ENCODE peak calls at places on chromosomes 1 and 21, in nine cellular contexts. A is A549, Q is sigmoid colon, K is stomach, O is HepG2, W is ovary, H is transverse colon, N is tibial nerve, L is GM12878. E is an unnamed sample.

GRCh38 chr21:26171310-26172100 is 935 bp upstream of the APP start:
- DNase-seq in A (no peak), Q (no peak), K (no peak), O (no peak), W (no peak), H (no peak), N (no peak), L (no peak), E (no peak)

GRCh38 chr21:45466330-45467220 is 61.6 kb downstream of the COL18A1 start:
- DNase-seq in A (no peak), Q (peak), K (no peak), O (no peak), W (no peak), H (no peak), N (no peak), L (no peak), E (peak)

GRCh38 chr1:39722495-39722894 is 16.2 kb upstream of the PPIE start:
- DNase-seq in A (peak), Q (no peak), K (no peak), O (no peak), W (no peak), H (no peak), N (no peak), L (no peak), E (no peak)

GRCh38 chr1:98027044-98027443 is 106.2 kb upstream of the DPYD start:
- DNase-seq in A (no peak), Q (no peak), K (no peak), O (no peak), W (no peak), H (no peak), N (no peak), L (no peak), E (no peak)

GRCh38 chr21:46562472-46562871 is 42.4 kb downstream of the S100B start:
- DNase-seq in A (no peak), Q (no peak), K (no peak), O (no peak), W (no peak), H (no peak), N (no peak), L (no peak), E (no peak)

GRCh38 chr1:217605390-217605789 is 25.5 kb downstream of the GPATCH2 start:
- DNase-seq in A (no peak), Q (no peak), K (no peak), O (no peak), W (no peak), H (no peak), N (no peak), L (no peak), E (no peak)

GRCh38 chr1:239387304-239388231 is 1.2 kb downstream of the CHRM3 start:
- DNase-seq in A (peak), Q (no peak), K (peak), O (no peak), W (peak), H (peak), N (no peak), L (no peak), E (no peak)

GRCh38 chr1:204171751-204172178 is 5.6 kb upstream of the REN start:
- DNase-seq in A (peak), Q (no peak), K (no peak), O (peak), W (no peak), H (no peak), N (no peak), L (no peak), E (no peak)

GRCh38 chr1:226650236-226650841 is 88.7 kb downstream of the ITPKB start:
- DNase-seq in A (no peak), Q (no peak), K (no peak), O (no peak), W (no peak), H (no peak), N (no peak), L (no peak), E (no peak)

GRCh38 chr1:12600880-12601633 is 17.0 kb downstream of the DHRS3 start:
- DNase-seq in A (peak), Q (no peak), K (peak), O (peak), W (no peak), H (peak), N (no peak), L (no peak), E (no peak)

GRCh38 chr1:87182611-87183010 is 146.1 kb upstream of the LMO4 start:
- DNase-seq in A (no peak), Q (no peak), K (no peak), O (no peak), W (no peak), H (no peak), N (no peak), L (no peak), E (no peak)

GRCh38 chr1:31871703-31872102 is 55.9 kb upstream of the SPOCD1 start:
- DNase-seq in A (no peak), Q (no peak), K (no peak), O (peak), W (no peak), H (no peak), N (no peak), L (no peak), E (no peak)

GRCh38 chr1:19439464-19440171 is 45.7 kb downstream of the CAPZB start:
- DNase-seq in A (peak), Q (peak), K (no peak), O (no peak), W (peak), H (no peak), N (no peak), L (no peak), E (no peak)

GRCh38 chr1:41870076-41870562 is 48.6 kb downstream of the HIVEP3 start:
- DNase-seq in A (no peak), Q (no peak), K (no peak), O (no peak), W (no peak), H (no peak), N (no peak), L (no peak), E (no peak)

GRCh38 chr1:208031932-208032320 is 121.0 kb upstream of the CD34 start:
- DNase-seq in A (no peak), Q (peak), K (no peak), O (no peak), W (peak), H (no peak), N (no peak), L (no peak), E (no peak)

GRCh38 chr1:165763442-165763841 is 5.2 kb downstream of the TMCO1 start:
- DNase-seq in A (no peak), Q (no peak), K (no peak), O (no peak), W (no peak), H (no peak), N (no peak), L (no peak), E (no peak)

GRCh38 chr21:21232320-21232719 is 234.1 kb downstream of the NCAM2 start:
- DNase-seq in A (no peak), Q (no peak), K (no peak), O (no peak), W (no peak), H (peak), N (no peak), L (no peak), E (no peak)

GRCh38 chr1:203692565-203693470 is 66.2 kb downstream of the ATP2B4 start:
- DNase-seq in A (peak), Q (peak), K (peak), O (no peak), W (peak), H (peak), N (peak), L (no peak), E (peak)

GRCh38 chr21:45641480-45642035 is 2.0 kb upstream of the PCBP3 start:
- DNase-seq in A (no peak), Q (no peak), K (no peak), O (no peak), W (peak), H (no peak), N (no peak), L (no peak), E (no peak)

GRCh38 chr1:4755301-4756183 is 101.1 kb downstream of the AJAP1 start:
- DNase-seq in A (no peak), Q (no peak), K (no peak), O (no peak), W (no peak), H (no peak), N (no peak), L (no peak), E (no peak)

GRCh38 chr1:39187276-39188046 is 17.0 kb upstream of the MACF1 start:
- DNase-seq in A (no peak), Q (no peak), K (no peak), O (no peak), W (no peak), H (no peak), N (no peak), L (no peak), E (no peak)

GRCh38 chr1:233088613-233089012 is 138.2 kb downstream of the NTPCR start:
- DNase-seq in A (no peak), Q (no peak), K (no peak), O (no peak), W (no peak), H (no peak), N (no peak), L (no peak), E (no peak)

GRCh38 chr1:238960071-238960470 is 426.3 kb upstream of the CHRM3 start:
- DNase-seq in A (no peak), Q (no peak), K (no peak), O (no peak), W (peak), H (no peak), N (no peak), L (no peak), E (no peak)

GRCh38 chr1:203625623-203626189 is 926 bp upstream of the ATP2B4 start:
- DNase-seq in A (peak), Q (no peak), K (no peak), O (peak), W (no peak), H (peak), N (no peak), L (peak), E (no peak)

GRCh38 chr1:9728451-9729295 is 77.1 kb downstream of the PIK3CD start:
- DNase-seq in A (no peak), Q (no peak), K (no peak), O (no peak), W (no peak), H (no peak), N (no peak), L (no peak), E (no peak)

GRCh38 chr1:180646093-180646492 is 14.3 kb downstream of the XPR1 start:
- DNase-seq in A (no peak), Q (no peak), K (no peak), O (no peak), W (no peak), H (no peak), N (no peak), L (no peak), E (no peak)

GRCh38 chr1:31199924-31200323 is 39.8 kb downstream of the NKAIN1 start:
- DNase-seq in A (no peak), Q (no peak), K (no peak), O (no peak), W (no peak), H (no peak), N (no peak), L (no peak), E (no peak)

GRCh38 chr1:182869241-182869666 is 30.1 kb downstream of the DHX9 start:
- DNase-seq in A (peak), Q (no peak), K (no peak), O (no peak), W (no peak), H (no peak), N (no peak), L (no peak), E (no peak)

DNA sequence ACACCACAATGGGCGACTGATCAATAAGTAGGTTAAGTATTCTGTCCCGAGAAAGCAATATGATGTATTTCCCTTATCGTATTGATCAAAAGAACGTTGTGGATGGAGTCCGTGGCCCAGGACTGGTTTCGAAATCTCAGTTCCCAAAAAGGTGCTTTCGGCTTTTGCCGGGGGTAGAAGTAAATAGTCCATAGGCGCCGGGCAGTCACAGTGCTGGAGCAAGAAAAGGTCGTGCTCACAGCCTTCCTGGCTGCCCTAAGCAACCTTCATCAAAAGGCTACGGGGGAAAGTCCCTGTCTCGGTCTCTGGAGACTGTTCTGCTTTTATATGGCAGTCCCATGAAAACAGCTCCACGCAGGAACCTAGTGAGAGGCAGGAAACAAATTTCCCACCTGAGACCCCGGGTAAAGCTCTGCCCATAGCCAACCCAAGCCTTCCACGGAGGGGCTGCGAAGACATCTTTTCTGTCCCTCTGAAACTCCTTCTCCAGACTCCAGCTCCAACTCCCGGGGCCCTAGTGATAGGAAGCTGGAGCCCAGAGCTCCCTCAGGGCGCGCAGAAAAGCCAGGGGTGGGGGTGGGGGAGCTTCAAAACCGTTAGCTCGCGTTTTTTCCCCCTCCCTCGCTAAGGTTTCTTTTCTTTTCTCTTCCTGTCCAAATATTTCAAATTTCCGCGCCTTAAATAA is 7.0 kb downstream of the CDKN2C start:
- DNase-seq in A (peak), Q (no peak), K (no peak), O (peak), W (peak), H (no peak), N (no peak), L (no peak), E (no peak)
- TF ChIP-seq EP300 in A (no peak), Q (no peak), K (no peak), O (no peak), W (no peak), H (no peak), N (no peak), L (no peak), E (no peak)

DNA sequence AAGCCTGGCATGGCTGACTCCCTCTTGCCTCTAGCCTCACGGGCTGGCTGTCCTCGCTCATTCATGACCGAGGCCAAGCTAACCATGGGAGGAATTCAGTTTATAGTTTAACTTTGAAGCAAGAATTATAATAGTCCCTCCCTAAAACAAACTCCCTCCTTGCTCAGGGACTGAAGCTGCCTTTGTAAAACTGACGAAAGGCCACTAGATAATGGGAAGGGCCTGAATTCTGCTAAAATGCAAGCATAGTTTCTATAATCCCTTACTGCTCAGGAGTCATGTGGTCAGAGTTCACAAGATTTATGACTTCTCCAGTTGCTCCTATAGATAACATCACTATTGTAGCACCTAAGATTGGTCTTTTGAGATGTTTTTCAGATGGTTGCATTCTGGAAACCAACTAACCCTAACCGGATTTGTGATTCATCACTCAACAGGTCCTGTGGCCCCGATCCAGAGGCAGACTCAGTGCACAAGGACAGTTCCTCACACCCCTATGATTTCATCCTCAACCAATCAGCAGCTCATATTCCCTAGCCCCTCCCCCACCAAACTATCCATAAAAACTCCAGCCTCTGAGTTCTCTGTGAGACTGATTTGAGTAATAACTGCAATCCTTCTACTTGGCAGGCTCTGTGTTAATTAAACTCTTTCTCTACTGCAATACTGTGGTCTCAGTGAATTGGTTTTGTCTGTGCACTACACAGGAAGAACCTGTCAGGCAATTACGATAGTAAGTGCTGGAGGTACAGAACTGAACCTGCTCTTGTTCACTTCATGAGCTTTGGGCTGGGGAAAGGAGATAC is 26.4 kb downstream of the HHIPL2 start:
- DNase-seq in A (peak), Q (no peak), K (no peak), O (peak), W (no peak), H (no peak), N (no peak), L (no peak), E (no peak)
- TF ChIP-seq EP300 in A (no peak), Q (no peak), K (no peak), O (peak), W (no peak), H (no peak), N (no peak), L (no peak), E (no peak)

GRCh38 chr21:30962013-30962412 is 76.3 kb downstream of the KRTAP19-8 start:
- DNase-seq in A (no peak), Q (no peak), K (no peak), O (no peak), W (no peak), H (no peak), N (no peak), L (no peak), E (no peak)
- TF ChIP-seq EP300 in A (no peak), Q (no peak), K (no peak), O (no peak), W (no peak), H (no peak), N (no peak), L (no peak), E (no peak)

GRCh38 chr1:156794506-156795373 is 21.9 kb downstream of the SH2D2A start:
- DNase-seq in A (no peak), Q (no peak), K (no peak), O (peak), W (no peak), H (no peak), N (no peak), L (no peak), E (no peak)
- TF ChIP-seq EP300 in A (no peak), Q (no peak), K (no peak), O (no peak), W (no peak), H (no peak), N (no peak), L (no peak), E (no peak)

DNA sequence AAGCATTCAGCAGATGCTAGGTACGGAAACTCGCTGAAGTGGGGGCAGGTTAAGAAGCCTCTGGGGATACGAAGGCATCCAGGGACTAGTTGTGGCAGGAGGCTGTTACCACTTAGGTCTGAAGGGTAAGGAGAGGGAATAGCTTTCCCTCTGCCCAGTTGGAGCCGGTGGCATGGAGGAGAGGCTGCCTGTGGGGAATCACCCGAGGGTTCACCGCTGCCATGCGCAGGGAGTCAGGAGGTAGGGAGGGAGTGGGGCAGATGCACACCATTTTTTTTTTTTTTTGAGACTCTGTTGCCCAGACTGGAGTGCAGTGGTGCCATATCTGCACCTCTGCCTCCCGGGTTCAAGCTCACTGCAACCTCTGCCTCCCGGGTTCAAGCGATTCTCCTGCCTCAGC is 6.1 kb downstream of the PCSK9 start:
- DNase-seq in A (no peak), Q (no peak), K (no peak), O (no peak), W (no peak), H (no peak), N (no peak), L (no peak), E (no peak)
- TF ChIP-seq EP300 in A (no peak), Q (no peak), K (no peak), O (no peak), W (no peak), H (no peak), N (no peak), L (no peak), E (no peak)

GRCh38 chr21:32908529-32908928 is 117.2 kb upstream of the OLIG2 start:
- DNase-seq in A (no peak), Q (no peak), K (no peak), O (no peak), W (no peak), H (no peak), N (no peak), L (no peak), E (no peak)
- TF ChIP-seq EP300 in A (no peak), Q (no peak), K (no peak), O (no peak), W (no peak), H (no peak), N (no peak), L (no peak), E (no peak)

DNA sequence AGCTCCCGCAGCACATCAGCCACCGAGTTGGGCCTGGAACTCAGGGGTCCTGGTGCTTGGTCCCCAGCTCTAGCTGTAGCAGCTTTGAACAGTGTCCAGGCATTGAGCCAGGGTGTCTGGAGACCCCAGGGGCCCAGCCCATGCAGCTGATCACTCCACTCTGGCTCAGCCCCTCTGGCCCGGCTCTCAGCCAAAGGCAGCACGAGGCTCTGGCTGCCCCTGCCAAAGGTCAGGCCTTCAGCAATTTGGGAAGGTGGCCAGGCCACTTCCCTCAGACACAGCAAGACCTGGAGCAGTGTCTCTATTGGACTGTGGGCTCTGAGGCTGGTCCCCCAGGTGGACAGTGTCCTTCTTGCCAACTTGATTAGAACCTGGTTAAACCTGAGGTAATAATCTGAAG is 34.4 kb upstream of the RNF19B start:
- DNase-seq in A (no peak), Q (no peak), K (no peak), O (no peak), W (peak), H (no peak), N (no peak), L (no peak), E (no peak)
- TF ChIP-seq EP300 in A (no peak), Q (no peak), K (no peak), O (no peak), W (no peak), H (no peak), N (no peak), L (no peak), E (no peak)

GRCh38 chr1:2302292-2302925 is 74.3 kb downstream of the SKI start:
- DNase-seq in A (no peak), Q (no peak), K (no peak), O (no peak), W (no peak), H (no peak), N (no peak), L (no peak), E (no peak)

GRCh38 chr1:2301607-2302291 is 73.6 kb downstream of the SKI start:
- DNase-seq in A (no peak), Q (no peak), K (no peak), O (no peak), W (no peak), H (no peak), N (no peak), L (no peak), E (no peak)

GRCh38 chr1:2304282-2304681 is 76.2 kb downstream of the SKI start:
- DNase-seq in A (no peak), Q (no peak), K (no peak), O (no peak), W (no peak), H (no peak), N (no peak), L (no peak), E (no peak)

GRCh38 chr1:2303781-2304180 is 75.7 kb downstream of the SKI start:
- DNase-seq in A (no peak), Q (no peak), K (no peak), O (no peak), W (no peak), H (no peak), N (no peak), L (no peak), E (no peak)

GRCh38 chr1:2303016-2303775 is 75.1 kb downstream of the SKI start:
- DNase-seq in A (no peak), Q (no peak), K (no peak), O (no peak), W (no peak), H (no peak), N (no peak), L (no peak), E (no peak)
- TF ChIP-seq EP300 in A (no peak), Q (no peak), K (no peak), O (no peak), W (no peak), H (no peak), N (no peak), L (no peak), E (no peak)

E was measured in suprapubic skin.